ENCODE peak calls at places on chromosomes 13 and 19, in four cellular contexts. One of them, this sample, is unnamed.
A peak's percentile ranks its signal among the peaks of the same experiment; 100 is the strongest.

GRCh38 chr19:45376045-45376724 is 5.8 kb upstream of the ERCC2 start:
- DNase-seq in AG10803: peak; percentile 99
- DNase-seq in CD8-positive, alpha-beta T cell: no peak
- DNase-seq in fibroblast of pulmonary artery: peak; percentile 97
- DNase-seq in this sample: no peak

GRCh38 chr13:98543380-98544104 is 33.4 kb downstream of the STK24 start:
- DNase-seq in fibroblast of pulmonary artery: no peak
- DNase-seq in CD8-positive, alpha-beta T cell: no peak
- DNase-seq in AG10803: no peak
- DNase-seq in this sample: no peak

GRCh38 chr19:29415507-29415906 is 110.3 kb upstream of the VSTM2B start:
- DNase-seq in AG10803: no peak
- DNase-seq in fibroblast of pulmonary artery: no peak
- DNase-seq in CD8-positive, alpha-beta T cell: no peak
- DNase-seq in this sample: no peak

GRCh38 chr19:11400695-11401291 is 16.7 kb upstream of the EPOR start:
- DNase-seq in fibroblast of pulmonary artery: no peak
- DNase-seq in AG10803: no peak
- DNase-seq in CD8-positive, alpha-beta T cell: no peak
- DNase-seq in this sample: no peak

GRCh38 chr19:38265213-38265861 is 964 bp downstream of the SPINT2 start:
- DNase-seq in CD8-positive, alpha-beta T cell: no peak
- DNase-seq in fibroblast of pulmonary artery: no peak
- DNase-seq in AG10803: no peak
- DNase-seq in this sample: no peak

GRCh38 chr19:45798995-45799517 is 6.4 kb upstream of the DMWD start:
- DNase-seq in AG10803: peak; percentile 90
- DNase-seq in fibroblast of pulmonary artery: peak; percentile 86
- DNase-seq in CD8-positive, alpha-beta T cell: peak; percentile 58
- DNase-seq in this sample: peak; percentile 61

GRCh38 chr19:46493236-46494114 is 2.2 kb downstream of the PNMA8B start:
- DNase-seq in AG10803: no peak
- DNase-seq in CD8-positive, alpha-beta T cell: no peak
- DNase-seq in fibroblast of pulmonary artery: no peak
- DNase-seq in this sample: peak; percentile 36

GRCh38 chr19:31905980-31906948 is 439.1 kb upstream of the ZNF507 start:
- DNase-seq in CD8-positive, alpha-beta T cell: no peak
- DNase-seq in fibroblast of pulmonary artery: no peak
- DNase-seq in AG10803: peak; percentile 21
- DNase-seq in this sample: no peak

GRCh38 chr13:46516624-46517318 is 36.2 kb upstream of the LRCH1 start:
- DNase-seq in fibroblast of pulmonary artery: no peak
- DNase-seq in AG10803: peak; percentile 17
- DNase-seq in CD8-positive, alpha-beta T cell: no peak
- DNase-seq in this sample: no peak

GRCh38 chr13:50153888-50154287 is 138.6 kb downstream of the KCNRG start:
- DNase-seq in CD8-positive, alpha-beta T cell: no peak
- DNase-seq in fibroblast of pulmonary artery: no peak
- DNase-seq in AG10803: no peak
- DNase-seq in this sample: no peak

GRCh38 chr13:100234524-100235136 is 145.7 kb downstream of the PCCA start:
- DNase-seq in AG10803: peak; percentile 74
- DNase-seq in fibroblast of pulmonary artery: peak; percentile 34
- DNase-seq in CD8-positive, alpha-beta T cell: no peak
- DNase-seq in this sample: no peak

GRCh38 chr13:32234914-32235313 is 80.2 kb downstream of the ZAR1L start:
- DNase-seq in fibroblast of pulmonary artery: peak; percentile 1
- DNase-seq in CD8-positive, alpha-beta T cell: no peak
- DNase-seq in AG10803: no peak
- DNase-seq in this sample: no peak

GRCh38 chr19:19053508-19054314 is 10.1 kb upstream of the SLC25A42 start:
- DNase-seq in AG10803: peak; percentile 47
- DNase-seq in fibroblast of pulmonary artery: peak; percentile 73
- DNase-seq in CD8-positive, alpha-beta T cell: peak; percentile 68
- DNase-seq in this sample: peak; percentile 83

GRCh38 chr13:73822671-73823592 is 311.3 kb downstream of the KLF12 start:
- DNase-seq in AG10803: no peak
- DNase-seq in CD8-positive, alpha-beta T cell: no peak
- DNase-seq in fibroblast of pulmonary artery: no peak
- DNase-seq in this sample: no peak

GRCh38 chr13:45807520-45808099 is 43.9 kb downstream of the SIAH3 start:
- DNase-seq in AG10803: peak; percentile 52
- DNase-seq in CD8-positive, alpha-beta T cell: peak; percentile 34
- DNase-seq in fibroblast of pulmonary artery: peak; percentile 56
- DNase-seq in this sample: peak; percentile 55

GRCh38 chr19:13007292-13008045 is 12.2 kb downstream of the NFIX start:
- DNase-seq in AG10803: peak; percentile 69
- DNase-seq in CD8-positive, alpha-beta T cell: no peak
- DNase-seq in fibroblast of pulmonary artery: no peak
- DNase-seq in this sample: no peak

GRCh38 chr19:18306209-18306902 is 16.5 kb downstream of the LSM4 start:
- DNase-seq in AG10803: no peak
- DNase-seq in CD8-positive, alpha-beta T cell: no peak
- DNase-seq in fibroblast of pulmonary artery: no peak
- DNase-seq in this sample: no peak

GRCh38 chr19:17910776-17911360 is 21.9 kb upstream of the CCDC124 start:
- DNase-seq in CD8-positive, alpha-beta T cell: no peak
- DNase-seq in fibroblast of pulmonary artery: no peak
- DNase-seq in AG10803: no peak
- DNase-seq in this sample: no peak

GRCh38 chr19:33872445-33873320 is 76.0 kb downstream of the KCTD15 start:
- DNase-seq in AG10803: no peak
- DNase-seq in CD8-positive, alpha-beta T cell: no peak
- DNase-seq in fibroblast of pulmonary artery: no peak
- DNase-seq in this sample: no peak

GRCh38 chr19:56765107-56765506 is 75.4 kb downstream of the PEG3 start:
- DNase-seq in CD8-positive, alpha-beta T cell: no peak
- DNase-seq in fibroblast of pulmonary artery: no peak
- DNase-seq in AG10803: no peak
- DNase-seq in this sample: no peak

GRCh38 chr19:9565900-9566705 is 18.2 kb downstream of the ZNF121 start:
- DNase-seq in AG10803: peak; percentile 3
- DNase-seq in fibroblast of pulmonary artery: peak; percentile 16
- DNase-seq in CD8-positive, alpha-beta T cell: no peak
- DNase-seq in this sample: no peak

GRCh38 chr13:109192306-109192705 is 562.9 kb downstream of the MYO16 start:
- DNase-seq in CD8-positive, alpha-beta T cell: no peak
- DNase-seq in fibroblast of pulmonary artery: no peak
- DNase-seq in AG10803: no peak
- DNase-seq in this sample: no peak

GRCh38 chr19:18274303-18274775 is at the start of gene IQCN:
- DNase-seq in AG10803: no peak
- DNase-seq in fibroblast of pulmonary artery: peak; percentile 36
- DNase-seq in CD8-positive, alpha-beta T cell: peak; percentile 57
- DNase-seq in this sample: no peak

GRCh38 chr19:1214862-1215731 is 9.5 kb downstream of the STK11 start:
- DNase-seq in CD8-positive, alpha-beta T cell: peak; percentile 4
- DNase-seq in fibroblast of pulmonary artery: no peak
- DNase-seq in AG10803: no peak
- DNase-seq in this sample: no peak
- TF ChIP-seq CTCF in CD8-positive, alpha-beta T cell: no peak
- TF ChIP-seq CTCF in fibroblast of pulmonary artery: no peak
- TF ChIP-seq CTCF in AG10803: no peak
- TF ChIP-seq CTCF in this sample: no peak

GRCh38 chr19:5595745-5596144 is 26.8 kb downstream of the SAFB2 start:
- DNase-seq in AG10803: no peak
- DNase-seq in fibroblast of pulmonary artery: no peak
- DNase-seq in CD8-positive, alpha-beta T cell: no peak
- DNase-seq in this sample: no peak

GRCh38 chr19:5593245-5593962 is 25.7 kb upstream of the TINCR start:
- DNase-seq in fibroblast of pulmonary artery: no peak
- DNase-seq in CD8-positive, alpha-beta T cell: no peak
- DNase-seq in AG10803: no peak
- DNase-seq in this sample: no peak

GRCh38 chr19:5593963-5594255 is 26.2 kb upstream of the TINCR start:
- DNase-seq in fibroblast of pulmonary artery: no peak
- DNase-seq in AG10803: no peak
- DNase-seq in CD8-positive, alpha-beta T cell: no peak
- DNase-seq in this sample: no peak

GRCh38 chr19:5595129-5595528 is 27.4 kb upstream of the TINCR start:
- DNase-seq in fibroblast of pulmonary artery: no peak
- DNase-seq in AG10803: no peak
- DNase-seq in CD8-positive, alpha-beta T cell: no peak
- DNase-seq in this sample: no peak

DNA sequence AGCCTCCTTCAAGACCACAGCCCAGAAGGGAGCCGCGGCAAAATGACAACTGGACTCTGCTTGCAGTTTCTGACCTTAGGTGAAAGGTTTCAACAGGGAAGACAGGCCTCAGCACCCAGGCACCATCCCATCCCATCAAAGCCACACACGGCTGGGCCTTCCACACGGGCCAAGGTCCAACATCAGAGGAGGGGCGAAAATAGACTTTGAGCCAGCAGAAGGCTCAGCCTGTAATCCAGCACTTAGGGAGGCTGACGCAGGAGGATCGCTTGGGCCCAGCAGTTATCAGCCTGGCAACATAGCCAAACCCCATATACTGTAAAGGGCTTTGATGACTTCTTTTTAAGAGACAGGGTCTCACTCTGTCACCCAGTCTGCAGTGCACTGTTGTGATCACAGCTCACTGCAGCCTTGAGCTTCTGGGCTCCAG is 26.8 kb upstream of the TINCR start:
- DNase-seq in AG10803: no peak
- DNase-seq in fibroblast of pulmonary artery: no peak
- DNase-seq in CD8-positive, alpha-beta T cell: no peak
- DNase-seq in this sample: no peak
- TF ChIP-seq CTCF in AG10803: no peak
- TF ChIP-seq CTCF in fibroblast of pulmonary artery: no peak
- TF ChIP-seq CTCF in CD8-positive, alpha-beta T cell: no peak
- TF ChIP-seq CTCF in this sample: no peak

GRCh38 chr13:96860829-96861228 is 133.4 kb downstream of the OXGR1 start:
- DNase-seq in AG10803: no peak
- DNase-seq in fibroblast of pulmonary artery: no peak
- DNase-seq in CD8-positive, alpha-beta T cell: no peak
- DNase-seq in this sample: peak; percentile 36
- TF ChIP-seq CTCF in AG10803: no peak
- TF ChIP-seq CTCF in fibroblast of pulmonary artery: no peak
- TF ChIP-seq CTCF in CD8-positive, alpha-beta T cell: no peak
- TF ChIP-seq CTCF in this sample: no peak

GRCh38 chr13:22103046-22103445 is 432.2 kb downstream of the FGF9 start:
- DNase-seq in fibroblast of pulmonary artery: no peak
- DNase-seq in CD8-positive, alpha-beta T cell: no peak
- DNase-seq in AG10803: no peak
- DNase-seq in this sample: no peak
- TF ChIP-seq CTCF in fibroblast of pulmonary artery: no peak
- TF ChIP-seq CTCF in CD8-positive, alpha-beta T cell: no peak
- TF ChIP-seq CTCF in AG10803: no peak
- TF ChIP-seq CTCF in this sample: no peak

DNA sequence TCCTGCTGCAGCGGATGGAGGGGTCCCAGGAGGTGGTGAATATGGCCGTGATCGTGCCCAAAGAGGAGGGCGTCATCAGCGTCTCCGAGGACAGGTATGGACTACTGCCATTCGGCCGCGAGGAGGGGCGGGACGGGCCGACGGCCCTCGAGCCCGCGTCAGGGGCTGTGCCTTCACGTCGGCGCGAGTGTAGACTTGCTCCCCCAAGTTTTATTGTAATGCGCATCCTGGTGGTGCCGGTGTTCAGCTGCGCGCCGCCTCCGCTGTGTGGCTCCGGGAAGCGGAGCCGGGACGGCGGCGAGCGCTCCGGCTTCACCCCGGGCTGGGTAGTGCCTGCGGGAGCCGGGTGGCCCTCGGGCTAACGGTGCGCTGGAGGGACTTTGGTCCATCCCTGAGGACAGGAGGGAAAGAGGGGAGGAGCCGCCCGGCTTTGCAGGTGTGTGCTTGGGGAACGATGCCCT is 499 bp downstream of the WDFY2 start:
- DNase-seq in fibroblast of pulmonary artery: peak; percentile 51
- DNase-seq in CD8-positive, alpha-beta T cell: peak; percentile 79
- DNase-seq in AG10803: peak; percentile 31
- DNase-seq in this sample: peak; percentile 59
- TF ChIP-seq CTCF in fibroblast of pulmonary artery: peak; percentile 5
- TF ChIP-seq CTCF in CD8-positive, alpha-beta T cell: peak; percentile 19
- TF ChIP-seq CTCF in AG10803: peak; percentile 8
- TF ChIP-seq CTCF in this sample: peak; percentile 16

DNA sequence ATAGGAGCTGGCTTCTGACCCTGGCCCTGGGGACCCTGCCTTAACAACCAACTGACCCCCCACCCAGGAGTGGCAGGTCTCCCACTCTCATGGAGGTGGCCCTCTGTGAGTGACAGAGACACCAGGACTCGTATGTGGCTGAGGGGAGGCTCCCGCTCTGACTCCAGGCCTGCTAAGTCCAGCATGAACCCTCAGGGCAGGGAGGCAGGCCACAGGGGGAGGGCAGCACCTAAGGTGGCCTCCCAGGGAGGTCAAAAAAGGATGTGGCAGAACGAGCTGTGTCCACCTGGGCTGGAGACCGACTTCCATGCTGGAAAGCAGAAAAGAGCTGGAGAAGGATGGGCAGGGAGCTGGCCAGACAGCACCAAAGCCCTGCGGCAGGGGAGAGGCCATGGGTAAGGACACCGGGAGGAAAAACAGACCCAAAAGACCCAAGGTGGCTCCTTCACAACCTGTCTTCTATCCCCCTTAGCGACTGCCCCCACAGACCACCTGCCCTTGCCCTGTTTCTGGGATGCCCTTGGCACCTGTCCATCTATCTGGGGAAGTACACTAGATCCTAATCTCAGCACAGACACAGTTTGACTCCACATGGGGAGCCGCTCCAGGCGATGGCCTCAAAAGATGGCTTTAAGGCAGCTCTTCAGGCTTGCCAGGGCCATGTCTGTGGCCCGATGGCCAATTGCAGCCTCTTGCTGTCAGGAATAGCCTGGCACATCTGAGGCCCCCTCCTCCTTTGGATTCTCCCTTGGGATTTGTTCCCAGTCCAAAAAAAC is 10.5 kb upstream of the SLC35E1 start:
- DNase-seq in AG10803: no peak
- DNase-seq in fibroblast of pulmonary artery: no peak
- DNase-seq in CD8-positive, alpha-beta T cell: no peak
- DNase-seq in this sample: no peak
- TF ChIP-seq CTCF in AG10803: no peak
- TF ChIP-seq CTCF in fibroblast of pulmonary artery: no peak
- TF ChIP-seq CTCF in CD8-positive, alpha-beta T cell: no peak
- TF ChIP-seq CTCF in this sample: no peak

GRCh38 chr19:42291437-42291815 is 10.5 kb upstream of the PRR19 start:
- DNase-seq in fibroblast of pulmonary artery: no peak
- DNase-seq in AG10803: no peak
- DNase-seq in CD8-positive, alpha-beta T cell: no peak
- DNase-seq in this sample: no peak

GRCh38 chr19:42292042-42292960 is 9.6 kb upstream of the PRR19 start:
- DNase-seq in AG10803: no peak
- DNase-seq in CD8-positive, alpha-beta T cell: no peak
- DNase-seq in fibroblast of pulmonary artery: no peak
- DNase-seq in this sample: no peak

GRCh38 chr19:42289556-42290041 is 12.3 kb upstream of the PRR19 start:
- DNase-seq in fibroblast of pulmonary artery: no peak
- DNase-seq in CD8-positive, alpha-beta T cell: no peak
- DNase-seq in AG10803: no peak
- DNase-seq in this sample: no peak

GRCh38 chr19:42290136-42290522 is 11.8 kb upstream of the PRR19 start:
- DNase-seq in CD8-positive, alpha-beta T cell: no peak
- DNase-seq in AG10803: no peak
- DNase-seq in fibroblast of pulmonary artery: no peak
- DNase-seq in this sample: no peak

GRCh38 chr19:42290523-42291436 is 11.2 kb upstream of the PRR19 start:
- DNase-seq in CD8-positive, alpha-beta T cell: peak; percentile 79
- DNase-seq in fibroblast of pulmonary artery: no peak
- DNase-seq in AG10803: no peak
- DNase-seq in this sample: peak; percentile 68
- TF ChIP-seq CTCF in CD8-positive, alpha-beta T cell: peak; percentile 57
- TF ChIP-seq CTCF in fibroblast of pulmonary artery: peak; percentile 42
- TF ChIP-seq CTCF in AG10803: peak; percentile 43
- TF ChIP-seq CTCF in this sample: peak; percentile 72

This sample was measured in endothelial cell.